ENCODE peak calls at places on chromosomes 7 and 10, in six cellular contexts. L is ovary; D is omental fat pad; K is LNCaP clone FGC; F is GM23338; G is stimulated activated naive B cell treated with anti-CD40 and anti-IgM and Interleukin-4, amounts not matched to agents 10 μg/mL and 1 μg/mL and 100 μg/mL, for 72 hours. A is an unnamed sample.
A peak's percentile ranks its signal among the peaks of the same experiment; 100 is the strongest.

GRCh38 chr10:29169021-29169420 is 119.8 kb upstream of the LYZL1 start:
- DNase-seq in G (no peak), D (no peak), K (no peak), F (no peak), L (no peak), A (no peak)

GRCh38 chr10:33347227-33347626 is 12.8 kb upstream of the NRP1 start:
- DNase-seq in D (no peak), G (no peak), F (no peak), K (no peak), L (no peak), A (no peak)

GRCh38 chr10:73534857-73535256 is 39.0 kb upstream of the PPP3CB start:
- DNase-seq in D (no peak), G (no peak), F (no peak), K (no peak), L (no peak), A (no peak)

GRCh38 chr7:130822642-130823041 is 88.6 kb upstream of the KLF14 start:
- DNase-seq in F (no peak), L (no peak), D (no peak), G (no peak), K (no peak), A (no peak)

GRCh38 chr7:34133356-34133982 is 228.1 kb downstream of the BMPER start:
- DNase-seq in K (no peak), F (no peak), D (no peak), G (no peak), L (no peak), A (peak; percentile 71)

GRCh38 chr10:118545381-118545780 is 50.1 kb downstream of the PRLHR start:
- DNase-seq in D (no peak), F (no peak), K (no peak), L (no peak), G (no peak), A (no peak)

GRCh38 chr10:63977329-63977923 is 456.2 kb downstream of the REEP3 start:
- DNase-seq in D (no peak), L (no peak), K (peak; percentile 11), F (peak; percentile 84), G (peak; percentile 19), A (peak; percentile 78)

GRCh38 chr10:3040069-3040468 is 27.3 kb upstream of the PFKP start:
- DNase-seq in F (no peak), L (no peak), G (no peak), K (no peak), D (no peak), A (no peak)

GRCh38 chr10:113320213-113320612 is 232.6 kb upstream of the HABP2 start:
- DNase-seq in F (no peak), G (no peak), L (no peak), K (no peak), D (no peak), A (no peak)

GRCh38 chr10:120456626-120457430 is at the start of gene PLPP4:
- DNase-seq in F (peak; percentile 59), G (no peak), L (peak; percentile 29), D (no peak), K (no peak), A (peak; percentile 75)